ENCODE peak calls at places on chromosomes 7 and 10, in nine cellular contexts. V is GM23248, L is heart right ventricle, T is tibial nerve, Z is Karpas-422, Y is cardiac fibroblast, I is GM12878, S is adrenal gland, E is choroid plexus epithelial cell. R is an unnamed sample.

GRCh38 chr7:12692035-12692434 is 4.6 kb downstream of the ARL4A start:
- DNase-seq in Y (no peak), Z (no peak), I (no peak), L (no peak), E (no peak), S (no peak), V (no peak), T (no peak), R (no peak)

GRCh38 chr10:98339790-98340189 is 71.8 kb upstream of the LOXL4 start:
- DNase-seq in Y (no peak), S (no peak), E (no peak), L (no peak), T (no peak), V (no peak), I (peak), Z (no peak), R (no peak)

GRCh38 chr7:64045301-64046040 is at the start of gene ZNF727:
- DNase-seq in Y (no peak), I (no peak), E (no peak), Z (no peak), V (no peak), L (peak), S (peak), T (peak), R (peak)

GRCh38 chr10:132376394-132376851 is 20.6 kb upstream of the PWWP2B start:
- DNase-seq in V (no peak), L (no peak), E (peak), S (peak), Y (peak), Z (no peak), I (no peak), T (no peak), R (no peak)

GRCh38 chr7:24113506-24113905 is 170.5 kb upstream of the NPY start:
- DNase-seq in E (no peak), Y (no peak), Z (no peak), I (no peak), T (no peak), S (no peak), L (no peak), V (no peak), R (no peak)

GRCh38 chr7:15963206-15963605 is 276.7 kb upstream of the MEOX2 start:
- DNase-seq in S (no peak), L (no peak), I (no peak), Z (no peak), V (no peak), Y (no peak), T (no peak), E (no peak), R (no peak)

GRCh38 chr7:24652551-24652950 is 79.3 kb downstream of the PALS2 start:
- DNase-seq in Z (no peak), L (no peak), S (no peak), I (no peak), V (peak), Y (no peak), E (no peak), T (no peak), R (no peak)

GRCh38 chr7:40301486-40302065 is 166.8 kb downstream of the SUGCT start:
- DNase-seq in Z (no peak), E (peak), S (no peak), V (peak), I (no peak), T (no peak), L (no peak), Y (peak), R (no peak)

GRCh38 chr10:62015994-62016393 is 114.5 kb downstream of the ARID5B start:
- DNase-seq in E (peak), V (no peak), I (no peak), S (no peak), Y (peak), T (no peak), L (peak), Z (no peak), R (no peak)

GRCh38 chr10:44648691-44649090 is 262.4 kb upstream of the TMEM72 start:
- DNase-seq in S (no peak), L (no peak), Y (no peak), T (no peak), Z (no peak), I (no peak), E (no peak), V (peak), R (no peak)

GRCh38 chr7:118496138-118496644 is 271.7 kb downstream of the ANKRD7 start:
- DNase-seq in V (no peak), E (no peak), L (no peak), Y (no peak), Z (no peak), T (no peak), S (no peak), I (no peak), R (no peak)

GRCh38 chr7:142383826-142384507 is 126.1 kb upstream of the PRSS58 start:
- DNase-seq in V (no peak), I (no peak), Y (no peak), Z (no peak), S (no peak), L (no peak), E (no peak), T (no peak), R (no peak)

GRCh38 chr7:50531401-50531906 is 33.8 kb downstream of the DDC start:
- DNase-seq in Y (peak), L (no peak), S (no peak), E (no peak), T (no peak), V (peak), I (no peak), Z (no peak), R (no peak)
- H3K4me3 ChIP-seq in Y (no peak), L (no peak), S (no peak), E (no peak), T (no peak), V (no peak), I (no peak), Z (no peak), R (no peak)

GRCh38 chr10:124545346-124545745 is 83.7 kb downstream of the LHPP start:
- DNase-seq in E (no peak), V (no peak), T (no peak), Z (peak), I (no peak), S (no peak), Y (no peak), L (no peak), R (no peak)

GRCh38 chr10:124544711-124545110 is 83.1 kb downstream of the LHPP start:
- DNase-seq in I (no peak), Y (no peak), S (no peak), E (no peak), Z (peak), T (no peak), V (no peak), L (no peak), R (peak)

GRCh38 chr10:124546957-124547650 is 85.5 kb downstream of the LHPP start:
- DNase-seq in Y (no peak), V (no peak), S (no peak), E (no peak), L (no peak), I (no peak), T (no peak), Z (peak), R (no peak)

GRCh38 chr10:124547651-124548168 is 86.1 kb downstream of the LHPP start:
- DNase-seq in I (no peak), L (no peak), E (peak), Z (no peak), T (no peak), V (no peak), Y (peak), S (peak), R (no peak)

DNA sequence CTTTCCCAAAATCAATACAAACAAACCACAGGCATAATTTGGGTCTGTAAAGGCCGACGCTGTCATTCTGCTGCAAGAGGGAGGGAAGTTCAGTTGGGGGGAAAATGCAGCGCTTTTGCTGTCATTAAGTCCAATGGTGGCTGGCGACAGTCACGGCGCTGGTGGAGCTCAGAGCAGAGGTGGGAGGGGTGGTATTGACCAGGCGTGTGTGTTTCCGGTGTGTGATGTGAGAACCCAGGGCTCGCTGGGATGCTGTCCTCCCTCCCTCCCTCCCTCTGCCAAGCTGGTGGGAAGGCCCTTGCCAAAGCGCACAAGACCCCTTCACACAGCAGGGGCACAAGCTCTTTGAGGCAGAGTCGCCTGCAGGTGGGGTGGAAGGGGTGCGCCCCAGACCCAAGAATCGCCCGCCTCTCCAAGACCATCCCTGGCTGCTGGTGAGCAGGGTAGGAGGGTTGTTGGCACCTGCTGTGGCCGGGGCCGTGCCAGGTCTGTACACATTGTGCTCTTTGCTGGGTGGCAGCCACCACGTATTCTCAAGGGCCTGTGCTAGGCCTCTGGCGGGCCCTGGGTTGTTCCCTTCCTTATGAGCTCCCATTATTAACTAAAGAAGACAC is 84.2 kb downstream of the LHPP start:
- DNase-seq in L (no peak), I (no peak), E (no peak), V (no peak), T (no peak), Z (peak), Y (no peak), S (no peak), R (no peak)
- H3K4me3 ChIP-seq in L (no peak), I (no peak), E (no peak), V (no peak), T (no peak), Z (peak), Y (no peak), S (no peak), R (no peak)

GRCh38 chr10:125979976-125980375 is 83.6 kb downstream of the FANK1 start:
- DNase-seq in I (no peak), E (no peak), V (no peak), L (no peak), S (no peak), Y (no peak), T (no peak), Z (no peak), R (no peak)

GRCh38 chr10:125983161-125983560 is 86.8 kb downstream of the FANK1 start:
- DNase-seq in T (no peak), Y (no peak), Z (no peak), E (no peak), S (no peak), V (no peak), I (no peak), L (no peak), R (no peak)

GRCh38 chr10:125980521-125980920 is 84.2 kb downstream of the FANK1 start:
- DNase-seq in L (no peak), V (no peak), S (no peak), Y (no peak), E (no peak), Z (no peak), I (no peak), T (no peak), R (no peak)

GRCh38 chr10:125982256-125982948 is 86.0 kb downstream of the FANK1 start:
- DNase-seq in V (peak), I (peak), E (peak), Z (peak), S (no peak), T (no peak), L (peak), Y (peak), R (no peak)

DNA sequence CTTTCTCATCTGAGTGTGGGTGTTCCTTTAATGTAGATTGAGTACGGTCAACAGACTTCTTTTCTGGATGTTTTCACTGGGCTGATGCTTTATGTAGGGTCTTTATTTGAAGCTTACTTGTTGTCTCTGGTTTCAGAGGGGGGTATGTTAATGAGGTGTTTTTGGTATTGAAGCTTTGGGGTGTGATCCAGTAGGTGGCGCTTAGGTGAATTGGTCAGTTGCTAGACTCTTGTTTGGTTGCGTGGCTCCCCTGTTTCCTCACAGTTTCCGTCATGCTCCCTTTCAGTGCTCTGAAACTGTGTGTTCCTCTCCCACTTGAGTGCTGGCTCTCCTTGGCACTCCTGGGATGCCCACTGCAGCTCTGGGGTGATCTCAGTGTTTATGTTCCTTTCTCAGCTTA is 80.8 kb downstream of the FANK1 start:
- DNase-seq in E (no peak), Y (no peak), L (no peak), Z (peak), V (no peak), S (no peak), I (no peak), T (no peak), R (no peak)
- H3K4me3 ChIP-seq in E (no peak), Y (no peak), L (no peak), Z (no peak), V (no peak), S (no peak), I (no peak), T (no peak), R (no peak)

GRCh38 chr10:24206926-24207701 is 1.8 kb upstream of the KIAA1217 start:
- DNase-seq in Y (peak), I (no peak), L (no peak), S (no peak), V (no peak), E (no peak), Z (no peak), T (no peak), R (no peak)

GRCh38 chr10:24207781-24208611 is 942 bp upstream of the KIAA1217 start:
- DNase-seq in Z (no peak), V (no peak), E (peak), S (peak), L (peak), T (no peak), I (no peak), Y (peak), R (no peak)

GRCh38 chr10:24208661-24209420 is at the start of gene KIAA1217:
- DNase-seq in Z (no peak), T (no peak), Y (peak), I (no peak), S (peak), L (peak), V (peak), E (peak), R (peak)

GRCh38 chr10:24209421-24209770 is 458 bp downstream of the KIAA1217 start:
- DNase-seq in Z (no peak), E (peak), V (peak), L (no peak), T (no peak), S (peak), Y (peak), I (no peak), R (no peak)

GRCh38 chr10:24209946-24210491 is 1.1 kb downstream of the KIAA1217 start:
- DNase-seq in S (peak), E (peak), T (no peak), V (peak), Z (peak), L (peak), I (peak), Y (peak), R (no peak)
- H3K4me3 ChIP-seq in S (no peak), E (peak), T (peak), V (peak), Z (no peak), L (peak), I (peak), Y (peak), R (peak)

R was measured in right cardiac atrium.